ENCODE peak calls at places on chromosomes 12 and 14, in seven cellular contexts. R, B, U, O, G, H and S are unnamed samples.

GRCh38 chr12:55659486-55660385 is 23.0 kb downstream of the OR10P1 start:
- DNase-seq in R (no peak), B (peak; percentile 28), U (no peak), O (peak; percentile 38), G (no peak), H (no peak), S (no peak)

GRCh38 chr12:105089817-105090216 is 5.6 kb upstream of the ALDH1L2 start:
- DNase-seq in R (no peak), B (no peak), U (no peak), O (no peak), G (no peak), H (no peak), S (no peak)

GRCh38 chr14:75282166-75282547 is 3.5 kb downstream of the FOS start:
- DNase-seq in R (no peak), B (peak; percentile 56), U (no peak), O (no peak), G (no peak), H (no peak), S (no peak)

GRCh38 chr12:57845478-57846284 is 848 bp downstream of the CTDSP2 start:
- DNase-seq in R (peak; percentile 62), B (no peak), U (peak; percentile 68), O (peak; percentile 87), G (peak; percentile 60), H (peak; percentile 55), S (peak; percentile 91)

GRCh38 chr12:46831335-46832083 is 5.7 kb upstream of the SLC38A4 start:
- DNase-seq in R (no peak), B (peak; percentile 24), U (no peak), O (no peak), G (peak; percentile 9), H (no peak), S (peak; percentile 91)

GRCh38 chr14:96086032-96086431 is 46.9 kb downstream of the C14orf132 start:
- DNase-seq in R (no peak), B (peak; percentile 77), U (no peak), O (peak; percentile 57), G (no peak), H (peak; percentile 52), S (no peak)

GRCh38 chr14:104135121-104135903 is 3.1 kb upstream of the KIF26A start:
- DNase-seq in R (no peak), B (no peak), U (no peak), O (peak; percentile 96), G (no peak), H (peak; percentile 84), S (peak; percentile 57)

GRCh38 chr12:40325349-40325960 is 100.7 kb downstream of the LRRK2 start:
- DNase-seq in R (peak; percentile 76), B (peak; percentile 8), U (no peak), O (no peak), G (no peak), H (peak; percentile 63), S (no peak)

GRCh38 chr12:15788266-15789214 is 648 bp downstream of the EPS8 start:
- DNase-seq in R (peak; percentile 49), B (peak; percentile 61), U (peak; percentile 48), O (no peak), G (peak; percentile 42), H (peak; percentile 47), S (peak; percentile 50)

GRCh38 chr12:28872654-28873268 is 276.3 kb upstream of the FAR2 start:
- DNase-seq in R (peak; percentile 65), B (peak; percentile 70), U (no peak), O (peak; percentile 77), G (no peak), H (peak; percentile 48), S (no peak)

GRCh38 chr12:5745251-5745888 is 199.7 kb downstream of the ANO2 start:
- DNase-seq in R (peak; percentile 65), B (peak; percentile 58), U (peak; percentile 74), O (peak; percentile 76), G (peak; percentile 42), H (peak; percentile 51), S (peak; percentile 24)

GRCh38 chr14:67618617-67619063 is 1.1 kb upstream of the ARG2 start:
- DNase-seq in R (peak; percentile 56), B (peak; percentile 86), U (no peak), O (no peak), G (peak; percentile 22), H (peak; percentile 67), S (no peak)

GRCh38 chr14:66649515-66649914 is 141.6 kb downstream of the GPHN start:
- DNase-seq in R (no peak), B (no peak), U (no peak), O (no peak), G (no peak), H (no peak), S (no peak)

GRCh38 chr14:62253931-62254330 is 491.7 kb downstream of the SNAPC1 start:
- DNase-seq in R (no peak), B (peak; percentile 70), U (no peak), O (no peak), G (no peak), H (no peak), S (no peak)

GRCh38 chr14:29601559-29602109 is 326.0 kb downstream of the PRKD1 start:
- DNase-seq in R (no peak), B (peak; percentile 46), U (no peak), O (no peak), G (no peak), H (no peak), S (no peak)

GRCh38 chr12:12379831-12380730 is 23.2 kb downstream of the BORCS5 start:
- DNase-seq in R (no peak), B (peak; percentile 24), U (no peak), O (no peak), G (no peak), H (no peak), S (no peak)

GRCh38 chr14:96267336-96267735 is 11.3 kb downstream of the BDKRB1 start:
- DNase-seq in R (no peak), B (peak; percentile 82), U (no peak), O (peak; percentile 92), G (peak; percentile 14), H (no peak), S (no peak)

GRCh38 chr14:24895243-24895583 is 154.7 kb downstream of the STXBP6 start:
- DNase-seq in R (no peak), B (no peak), U (no peak), O (no peak), G (no peak), H (no peak), S (no peak)

GRCh38 chr14:54025661-54026060 is 69.0 kb upstream of the BMP4 start:
- DNase-seq in R (no peak), B (peak; percentile 32), U (no peak), O (peak; percentile 20), G (no peak), H (peak; percentile 24), S (no peak)

DNA sequence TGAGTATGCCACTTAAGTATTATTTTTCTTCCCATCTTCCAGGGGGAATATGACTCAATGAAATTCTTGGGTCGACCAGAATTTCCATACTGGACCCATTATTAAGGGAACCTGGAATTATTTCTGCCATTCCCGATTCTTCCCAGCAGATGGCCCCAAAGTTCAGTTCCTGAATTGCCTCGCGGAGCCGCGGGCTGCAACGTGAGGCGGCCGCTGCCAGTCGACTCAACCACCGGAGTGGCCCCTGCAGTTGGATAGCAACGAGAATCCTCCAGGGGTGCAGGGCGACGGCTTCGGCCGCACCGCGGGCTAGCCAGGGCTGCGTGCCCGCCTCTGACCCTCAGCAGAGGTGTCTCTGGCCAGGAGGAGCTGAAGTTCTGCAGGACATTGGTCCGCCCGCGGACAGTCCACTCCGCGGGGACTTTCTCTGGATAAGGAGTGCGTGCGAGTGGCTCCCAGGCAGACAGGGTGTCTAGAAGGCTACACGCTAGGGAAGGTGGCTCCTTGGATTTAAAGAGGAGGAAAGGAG is 586 bp upstream of the TSHR start:
- DNase-seq in R (peak; percentile 59), B (peak; percentile 74), U (peak; percentile 78), O (peak; percentile 84), G (peak; percentile 70), H (peak; percentile 61), S (peak; percentile 80)
- H3K4me3 ChIP-seq in R (peak overlapping the region; percentile 62), B (peak overlapping the region; percentile 57), U (peak overlapping the region; percentile 54), O (peak overlapping the region; percentile 67), G (peak overlapping the region; percentile 24), H (peak overlapping the region; percentile 52), S (peak overlapping the region; percentile 73)

DNA sequence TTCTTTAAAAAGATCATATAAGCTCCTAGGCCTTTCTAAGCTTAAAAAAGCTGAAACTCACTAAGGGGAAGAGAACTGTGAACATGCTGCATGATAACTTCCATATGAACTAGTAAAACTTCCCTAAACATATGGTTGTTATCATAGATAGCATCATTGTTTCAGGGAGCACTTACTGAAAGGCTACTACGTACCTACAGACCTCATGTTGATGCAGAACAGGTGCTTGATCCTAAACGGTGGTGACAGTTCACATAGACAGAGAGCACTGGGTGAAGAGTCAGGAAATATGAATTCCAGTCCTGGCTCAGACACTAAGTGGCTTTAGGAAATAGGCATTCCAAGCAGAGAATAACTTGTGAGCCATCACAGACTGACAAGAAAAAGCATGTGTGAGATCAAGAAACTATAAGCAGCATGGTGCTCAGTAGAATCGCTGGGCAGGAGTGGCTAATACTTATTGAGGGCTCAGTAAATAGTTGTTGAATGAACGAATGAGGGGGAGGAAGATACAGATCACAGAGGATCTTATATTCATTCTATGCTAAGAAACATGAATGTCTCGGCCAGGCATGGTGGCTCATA is 78.4 kb upstream of the NUDT4 start:
- DNase-seq in R (no peak), B (no peak), U (no peak), O (peak; percentile 33), G (no peak), H (no peak), S (no peak)
- H3K4me1 ChIP-seq in R (no peaks in the 10 kb centered on the region), B (no peaks in the 10 kb centered on the region), U (peaks cover 59% of the 10 kb centered on the region), O (peaks cover 14% of the 10 kb centered on the region), G (no peaks in the 10 kb centered on the region), H (no peaks in the 10 kb centered on the region), S (peaks cover 27% of the 10 kb centered on the region)

GRCh38 chr14:72917420-72917819 is 8.8 kb upstream of the DCAF4 start:
- DNase-seq in R (no peak), B (no peak), U (no peak), O (no peak), G (no peak), H (no peak), S (no peak)

GRCh38 chr14:72924332-72924731 is 1.9 kb upstream of the DCAF4 start:
- DNase-seq in R (no peak), B (no peak), U (peak; percentile 30), O (peak; percentile 87), G (no peak), H (no peak), S (peak; percentile 31)

GRCh38 chr14:72921396-72921795 is 4.9 kb upstream of the DCAF4 start:
- DNase-seq in R (no peak), B (no peak), U (no peak), O (no peak), G (no peak), H (no peak), S (no peak)

GRCh38 chr14:72916174-72916573 is 10.1 kb upstream of the DCAF4 start:
- DNase-seq in R (no peak), B (peak; percentile 33), U (no peak), O (no peak), G (no peak), H (no peak), S (no peak)

DNA sequence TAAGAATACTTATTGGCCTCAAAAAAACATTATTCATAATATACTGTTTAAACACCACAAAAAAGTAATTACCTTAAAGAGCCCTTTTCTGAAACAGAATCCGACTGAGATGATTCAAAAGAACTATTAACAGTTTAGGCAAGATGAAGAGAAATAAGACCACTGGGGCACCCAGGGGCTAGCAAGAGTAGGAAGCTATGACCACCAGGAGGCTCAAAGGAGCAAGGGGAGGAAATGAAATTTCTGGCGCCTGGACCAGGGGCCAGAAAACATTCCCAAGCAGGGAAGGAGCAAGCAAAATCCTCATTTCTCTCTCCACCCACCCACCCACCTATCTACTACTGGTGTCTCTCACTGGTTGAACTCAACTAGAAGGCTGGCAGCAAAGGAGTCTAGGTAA is 6.3 kb upstream of the DCAF4 start:
- DNase-seq in R (no peak), B (no peak), U (no peak), O (no peak), G (no peak), H (no peak), S (no peak)
- TF ChIP-seq CTCF in R (no peak), B (no peak), U (no peak), O (peak; percentile 40), G (no peak), H (no peak), S (no peak)

GRCh38 chr14:77965919-77966435 is 166.1 kb downstream of the ADCK1 start:
- DNase-seq in R (peak; percentile 12), B (peak; percentile 11), U (no peak), O (peak; percentile 50), G (no peak), H (peak; percentile 14), S (no peak)
- H3K4me3 ChIP-seq in R (peak overlapping the region; percentile 25), B (peak overlapping the region; percentile 52), U (peak overlapping the region; percentile 34), O (peak overlapping the region; percentile 60), G (no peak overlapping the region), H (peak overlapping the region; percentile 28), S (peak overlapping the region; percentile 39)